ENCODE peak calls at places on chromosomes 5 and 9, in eight cellular contexts. G, R, W, U, L, Q, I and K are unnamed samples.

GRCh38 chr9:125757834-125758233 is 10.7 kb downstream of the PBX3 start:
- DNase-seq in G (no peak), R (no peak), W (no peak), U (no peak), L (no peak), Q (no peak), I (no peak), K (no peak)

GRCh38 chr9:23117621-23118020 is 671.0 kb downstream of the DMRTA1 start:
- DNase-seq in G (no peak), R (no peak), W (no peak), U (no peak), L (no peak), Q (peak), I (no peak), K (no peak)

GRCh38 chr5:131419877-131420276 is 156.0 kb downstream of the CDC42SE2 start:
- DNase-seq in G (no peak), R (no peak), W (no peak), U (no peak), L (no peak), Q (no peak), I (no peak), K (no peak)

GRCh38 chr5:89043676-89044075 is 160.7 kb upstream of the MEF2C start:
- DNase-seq in G (no peak), R (no peak), W (no peak), U (no peak), L (no peak), Q (peak), I (peak), K (no peak)

GRCh38 chr9:131188986-131189385 is 63.6 kb downstream of the NUP214 start:
- DNase-seq in G (no peak), R (no peak), W (no peak), U (no peak), L (no peak), Q (no peak), I (no peak), K (no peak)

GRCh38 chr5:151047814-151048425 is 27.5 kb downstream of the GPX3 start:
- DNase-seq in G (peak), R (no peak), W (peak), U (peak), L (no peak), Q (peak), I (peak), K (peak)

GRCh38 chr9:112366591-112366990 is 13.3 kb upstream of the HSDL2 start:
- DNase-seq in G (no peak), R (no peak), W (no peak), U (no peak), L (no peak), Q (peak), I (no peak), K (no peak)

GRCh38 chr9:108813951-108814601 is 41.7 kb downstream of the ACTL7B start:
- DNase-seq in G (no peak), R (no peak), W (no peak), U (peak), L (no peak), Q (peak), I (no peak), K (no peak)

GRCh38 chr5:116778015-116778414 is 203.4 kb upstream of the SEMA6A start:
- DNase-seq in G (peak), R (no peak), W (no peak), U (peak), L (no peak), Q (no peak), I (no peak), K (peak)

GRCh38 chr5:175765858-175766257 is 105.5 kb upstream of the CPLX2 start:
- DNase-seq in G (no peak), R (no peak), W (no peak), U (no peak), L (no peak), Q (no peak), I (no peak), K (no peak)

GRCh38 chr5:18220631-18221030 is 586.4 kb downstream of the TAF11L14 start:
- DNase-seq in G (no peak), R (no peak), W (no peak), U (no peak), L (no peak), Q (no peak), I (no peak), K (no peak)

GRCh38 chr5:147336871-147337270 is 102.0 kb downstream of the STK32A start:
- DNase-seq in G (no peak), R (no peak), W (no peak), U (no peak), L (no peak), Q (no peak), I (no peak), K (peak)

GRCh38 chr5:139126711-139127111 is 71.5 kb downstream of the SIL1 start:
- DNase-seq in G (no peak), R (no peak), W (no peak), U (no peak), L (no peak), Q (no peak), I (no peak), K (no peak)

DNA sequence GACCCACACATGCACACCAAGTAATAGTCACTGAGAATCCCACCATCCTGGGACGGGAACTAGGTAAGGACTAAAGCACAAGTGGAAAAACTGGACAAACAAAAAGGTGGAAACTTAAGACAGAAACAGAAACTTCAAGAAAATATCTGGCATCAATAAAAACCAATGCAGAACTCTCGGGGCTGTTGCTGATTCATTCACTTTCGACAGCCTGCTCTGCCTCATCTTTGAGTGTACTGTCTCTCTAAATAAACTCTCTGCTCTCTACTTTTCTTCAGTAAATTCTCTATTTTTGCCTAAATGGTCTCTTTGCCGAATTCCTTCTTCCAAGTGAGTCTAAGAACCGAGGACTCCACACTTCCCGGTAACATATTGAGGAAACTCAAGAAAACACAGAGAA is 116.9 kb downstream of the CDH9 start:
- DNase-seq in G (no peak), R (no peak), W (no peak), U (no peak), L (no peak), Q (no peak), I (no peak), K (no peak)
- TF ChIP-seq CTCF in G (no peak), R (no peak), W (no peak), U (no peak), L (no peak), Q (no peak), I (no peak), K (no peak)

DNA sequence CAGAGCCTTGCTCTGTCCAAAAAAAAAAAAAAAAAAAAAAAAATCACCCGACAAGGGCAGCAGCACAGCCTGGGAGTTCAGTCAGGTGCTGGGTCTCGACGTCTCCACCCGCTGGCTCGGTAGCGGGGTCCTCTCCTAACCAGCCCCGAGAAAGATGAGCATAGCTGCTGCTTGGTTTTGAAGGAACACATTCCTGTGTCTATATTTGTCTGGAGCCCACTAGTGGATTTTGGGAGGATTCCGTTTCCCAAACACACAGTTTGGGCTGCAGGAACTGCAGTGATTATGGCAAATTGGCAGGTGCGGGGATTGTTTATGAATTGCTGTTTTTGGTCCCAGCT is 1.2 kb downstream of the OTULINL start:
- DNase-seq in G (no peak), R (no peak), W (no peak), U (no peak), L (no peak), Q (no peak), I (no peak), K (no peak)
- TF ChIP-seq CTCF in G (no peak), R (peak), W (no peak), U (no peak), L (no peak), Q (peak), I (no peak), K (no peak)

GRCh38 chr5:57341380-57341979 is 141.1 kb downstream of the ACTBL2 start:
- DNase-seq in G (no peak), R (no peak), W (no peak), U (no peak), L (no peak), Q (no peak), I (no peak), K (no peak)

GRCh38 chr5:57335092-57335491 is 147.5 kb downstream of the ACTBL2 start:
- DNase-seq in G (no peak), R (peak), W (no peak), U (no peak), L (no peak), Q (peak), I (no peak), K (no peak)

GRCh38 chr5:57338849-57339340 is 143.7 kb downstream of the ACTBL2 start:
- DNase-seq in G (no peak), R (no peak), W (no peak), U (no peak), L (no peak), Q (no peak), I (no peak), K (no peak)

GRCh38 chr5:57340681-57341080 is 141.9 kb downstream of the ACTBL2 start:
- DNase-seq in G (no peak), R (no peak), W (no peak), U (no peak), L (no peak), Q (no peak), I (no peak), K (no peak)

DNA sequence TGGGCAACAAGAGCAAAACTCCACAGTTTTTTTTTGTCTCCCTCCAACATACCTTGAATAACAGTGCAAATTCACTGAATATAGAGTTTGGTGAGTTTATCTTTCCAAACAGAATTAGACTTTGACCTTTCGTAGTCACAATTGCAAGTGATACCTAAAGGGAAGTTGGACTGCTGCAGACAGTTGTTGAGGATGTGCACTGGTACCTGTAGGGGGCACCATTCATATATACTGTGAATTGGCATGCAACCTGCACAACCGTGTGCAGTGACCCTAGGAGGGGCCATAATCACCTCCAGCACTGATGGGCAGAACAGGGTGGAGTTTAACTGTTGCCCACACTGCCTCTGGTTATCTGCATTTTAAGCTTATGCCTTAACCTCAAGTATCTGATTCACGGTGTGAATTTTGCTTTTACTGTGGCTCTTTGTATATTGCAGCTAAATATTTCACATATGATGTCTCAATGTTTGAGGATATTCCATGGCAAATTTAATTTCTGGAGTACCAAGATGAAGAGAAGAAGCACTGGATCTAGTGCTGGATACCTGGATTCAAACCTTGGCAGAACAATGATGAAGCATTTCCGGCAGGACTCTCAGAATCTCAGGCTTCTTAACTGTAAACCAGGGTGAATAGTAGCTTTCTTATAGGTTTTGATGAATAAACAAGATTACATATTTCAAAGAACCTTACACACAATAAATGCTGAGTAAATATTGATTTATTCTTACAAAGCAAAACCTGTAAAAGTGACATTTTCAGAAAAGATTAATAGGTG is 144.4 kb downstream of the ACTBL2 start:
- DNase-seq in G (no peak), R (no peak), W (no peak), U (peak), L (no peak), Q (peak), I (peak), K (peak)
- TF ChIP-seq CTCF in G (no peak), R (peak), W (peak), U (peak), L (peak), Q (peak), I (peak), K (peak)

GRCh38 chr5:122200456-122200855 is 71.1 kb downstream of the ZNF474 start:
- DNase-seq in G (no peak), R (no peak), W (no peak), U (no peak), L (no peak), Q (no peak), I (no peak), K (no peak)

GRCh38 chr5:122192883-122193496 is 63.6 kb downstream of the ZNF474 start:
- DNase-seq in G (no peak), R (peak), W (no peak), U (peak), L (peak), Q (peak), I (peak), K (peak)

GRCh38 chr5:122192477-122192876 is 63.1 kb downstream of the ZNF474 start:
- DNase-seq in G (no peak), R (no peak), W (no peak), U (no peak), L (no peak), Q (no peak), I (no peak), K (no peak)

GRCh38 chr5:122200894-122201293 is 71.5 kb downstream of the ZNF474 start:
- DNase-seq in G (no peak), R (no peak), W (no peak), U (no peak), L (no peak), Q (no peak), I (no peak), K (no peak)

DNA sequence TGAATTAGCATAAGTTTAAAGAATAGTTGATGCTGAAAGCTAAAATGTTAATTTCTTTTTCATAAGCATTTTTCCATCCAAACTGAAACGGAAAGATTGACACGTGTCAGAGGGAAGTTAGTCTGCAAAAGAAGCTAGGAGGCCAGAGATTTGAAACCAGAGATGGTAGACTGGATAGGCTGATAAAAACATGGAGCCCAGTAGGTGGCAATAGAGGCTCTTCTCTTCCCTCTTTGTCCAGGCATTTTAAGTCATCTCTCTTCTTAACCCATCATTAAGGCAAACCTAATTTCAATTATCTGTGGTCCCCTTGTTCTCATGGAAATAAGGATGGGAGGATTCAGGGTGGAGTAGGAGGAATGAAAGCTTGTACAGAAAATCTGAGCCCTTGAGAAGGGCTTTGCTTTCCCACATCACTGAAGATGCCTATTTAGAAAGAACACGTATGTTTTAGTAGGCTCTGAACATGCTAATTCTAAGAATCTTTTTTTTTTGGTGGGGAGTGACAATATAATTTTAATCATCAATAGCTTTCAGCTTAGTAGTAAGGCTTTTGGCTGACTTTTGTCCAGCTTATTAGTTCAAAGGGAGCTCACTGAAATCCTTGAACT is 66.5 kb downstream of the ZNF474 start:
- DNase-seq in G (no peak), R (peak), W (no peak), U (peak), L (no peak), Q (peak), I (peak), K (peak)
- TF ChIP-seq CTCF in G (peak), R (peak), W (peak), U (peak), L (peak), Q (peak), I (no peak), K (peak)

DNA sequence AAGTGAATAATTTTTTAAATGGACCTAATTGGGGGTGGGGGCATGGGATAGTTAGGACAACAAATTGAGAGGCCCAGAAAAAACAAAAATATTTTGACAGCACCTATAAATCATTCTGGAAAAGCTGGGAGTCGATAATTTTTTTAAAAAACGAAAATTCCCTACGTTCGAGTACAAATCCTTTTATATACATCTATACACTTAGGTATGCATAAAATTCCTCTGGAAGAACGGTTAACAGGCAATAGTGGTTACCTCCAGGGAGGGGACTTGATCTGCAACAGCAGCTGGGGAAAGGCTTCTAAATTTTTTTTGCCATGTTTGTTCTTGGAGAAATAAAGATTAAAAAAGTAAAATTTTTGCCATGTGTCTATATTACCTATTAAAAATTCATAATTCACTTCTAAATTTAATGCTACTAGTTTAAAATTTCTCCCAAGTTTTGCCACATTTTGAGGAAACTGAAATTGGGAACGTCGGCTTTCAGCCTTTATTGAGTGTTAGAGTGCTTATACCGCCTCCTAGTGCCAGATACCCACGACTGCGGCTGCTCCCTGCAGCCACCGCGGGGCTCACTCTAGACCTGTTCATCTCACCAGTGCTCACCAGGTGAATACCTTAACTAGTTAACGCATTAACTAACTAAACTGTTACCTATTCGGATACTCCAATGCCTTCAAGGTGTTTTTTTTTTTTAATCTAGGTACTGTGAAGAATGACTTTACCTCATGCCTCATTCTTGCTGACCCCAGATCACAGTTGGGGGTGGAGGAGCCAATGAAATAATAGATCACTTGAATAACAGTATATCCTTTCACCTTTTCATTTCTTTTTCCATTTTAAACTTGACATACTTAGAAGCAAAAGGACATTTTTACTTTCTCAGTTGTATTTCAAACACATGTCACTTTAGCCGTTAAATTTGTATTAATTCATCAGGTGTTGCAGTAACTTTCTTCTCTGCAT is 1.8 kb upstream of the BHMT start:
- DNase-seq in G (no peak), R (no peak), W (no peak), U (peak), L (no peak), Q (peak), I (peak), K (peak)
- TF ChIP-seq CTCF in G (no peak), R (peak), W (peak), U (no peak), L (peak), Q (peak), I (peak), K (peak)

GRCh38 chr5:153629496-153629895 is 139.0 kb downstream of the GRIA1 start:
- DNase-seq in G (no peak), R (no peak), W (no peak), U (no peak), L (no peak), Q (no peak), I (no peak), K (no peak)

GRCh38 chr5:153626836-153627235 is 136.4 kb downstream of the GRIA1 start:
- DNase-seq in G (no peak), R (no peak), W (no peak), U (no peak), L (no peak), Q (no peak), I (no peak), K (no peak)

GRCh38 chr5:153625826-153626354 is 135.4 kb downstream of the GRIA1 start:
- DNase-seq in G (no peak), R (no peak), W (no peak), U (no peak), L (no peak), Q (no peak), I (no peak), K (no peak)

GRCh38 chr5:153630546-153630945 is 140.1 kb downstream of the GRIA1 start:
- DNase-seq in G (no peak), R (no peak), W (no peak), U (no peak), L (no peak), Q (no peak), I (no peak), K (no peak)

DNA sequence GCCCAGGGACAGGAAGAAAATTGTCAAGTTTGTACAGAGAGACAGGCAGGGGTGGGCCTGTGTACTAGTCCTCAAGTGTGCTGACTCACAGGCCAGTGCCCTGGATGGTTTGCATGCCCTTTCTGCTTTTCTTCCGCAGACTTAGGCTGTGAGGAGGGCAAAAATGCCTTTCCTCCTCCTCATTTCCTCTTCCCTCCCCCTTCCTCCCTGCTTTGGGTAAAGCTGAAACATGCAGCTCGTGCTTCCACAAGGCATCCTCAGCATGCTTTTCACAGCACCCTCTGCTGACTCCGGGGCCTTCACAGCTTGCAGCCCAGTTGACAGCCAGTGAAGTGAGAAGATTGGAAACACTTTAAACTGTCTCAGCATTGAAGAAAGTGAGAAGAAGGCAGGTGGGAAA is 138.6 kb downstream of the GRIA1 start:
- DNase-seq in G (peak), R (peak), W (no peak), U (peak), L (peak), Q (peak), I (no peak), K (peak)
- TF ChIP-seq CTCF in G (no peak), R (peak), W (no peak), U (no peak), L (peak), Q (peak), I (no peak), K (no peak)

GRCh38 chr5:98259595-98259994 is 513.9 kb upstream of the RGMB start:
- DNase-seq in G (no peak), R (no peak), W (no peak), U (no peak), L (no peak), Q (no peak), I (no peak), K (no peak)
- TF ChIP-seq CTCF in G (no peak), R (no peak), W (no peak), U (no peak), L (no peak), Q (no peak), I (no peak), K (no peak)